ENCODE peak calls at places on chromosomes 7 and 10, in six cellular contexts. M is GM23338, V is fibroblast of lung, S is left ventricle myocardium inferior, K is MM.1S, J is body of pancreas. H is an unnamed sample.

GRCh38 chr7:68929712-68930395 is 668.4 kb upstream of the AUTS2 start:
- DNase-seq in J (peak; percentile 2), M (no peak), V (peak; percentile 5), K (no peak), S (no peak), H (no peak)

GRCh38 chr10:90432891-90433290 is 424.9 kb downstream of the HTR7 start:
- DNase-seq in M (no peak), S (no peak), J (no peak), K (no peak), V (no peak), H (no peak)

GRCh38 chr7:134811798-134812197 is 32.4 kb downstream of the CALD1 start:
- DNase-seq in V (peak; percentile 68), S (no peak), M (no peak), K (no peak), J (no peak), H (no peak)

GRCh38 chr10:131288648-131289047 is 22.9 kb downstream of the TCERG1L start:
- DNase-seq in S (no peak), J (no peak), M (no peak), K (no peak), V (no peak), H (no peak)

GRCh38 chr10:29469481-29470354 is 165.1 kb downstream of the SVIL start:
- DNase-seq in S (no peak), K (no peak), V (no peak), J (peak; percentile 46), M (no peak), H (no peak)

GRCh38 chr10:77807706-77808105 is 118.8 kb downstream of the DLG5 start:
- DNase-seq in S (no peak), J (no peak), V (no peak), M (no peak), K (no peak), H (no peak)

GRCh38 chr10:93515963-93516450 is 19.6 kb downstream of the CEP55 start:
- DNase-seq in M (no peak), V (peak; percentile 33), S (no peak), K (no peak), J (no peak), H (no peak)

GRCh38 chr10:21926949-21927348 is 76.6 kb downstream of the DNAJC1 start:
- DNase-seq in S (no peak), V (peak; percentile 91), K (no peak), J (peak; percentile 7), M (no peak), H (no peak)

GRCh38 chr7:74480861-74481417 is 27.2 kb downstream of the GTF2IRD1 start:
- DNase-seq in J (peak; percentile 62), S (peak; percentile 49), K (no peak), M (no peak), V (peak; percentile 86), H (no peak)

GRCh38 chr7:102450242-102450641 is 14.4 kb downstream of the ALKBH4 start:
- DNase-seq in M (no peak), J (no peak), K (peak; percentile 68), S (no peak), V (no peak), H (no peak)

GRCh38 chr7:22864301-22864700 is 41.7 kb upstream of the TOMM7 start:
- DNase-seq in M (no peak), S (no peak), J (no peak), V (peak; percentile 31), K (no peak), H (no peak)

GRCh38 chr7:128890306-128891109 is 20.0 kb downstream of the KCP start:
- DNase-seq in S (no peak), M (peak; percentile 66), K (no peak), J (no peak), V (no peak), H (no peak)

GRCh38 chr10:101888251-101888949 is 44.8 kb upstream of the KCNIP2 start:
- DNase-seq in S (no peak), M (no peak), J (no peak), V (no peak), K (no peak), H (no peak)

GRCh38 chr7:88212918-88213317 is 6.9 kb downstream of the SRI start:
- DNase-seq in V (no peak), K (no peak), S (no peak), M (no peak), J (no peak), H (no peak)

GRCh38 chr10:45373783-45374450 is at the start of gene ALOX5:
- DNase-seq in S (peak; percentile 76), M (peak; percentile 81), K (peak; percentile 66), J (peak; percentile 86), V (no peak), H (no peak)

GRCh38 chr10:102776779-102777417 is 33.1 kb downstream of the WBP1L start:
- DNase-seq in V (peak; percentile 96), K (peak; percentile 93), S (peak; percentile 84), J (peak; percentile 92), M (peak; percentile 83), H (no peak)

GRCh38 chr7:117110480-117111315 is 157.4 kb downstream of the ST7 start:
- DNase-seq in K (peak; percentile 91), M (no peak), S (no peak), J (no peak), V (no peak), H (no peak)

GRCh38 chr7:22296916-22297315 is 60.0 kb downstream of the RAPGEF5 start:
- DNase-seq in J (no peak), V (peak; percentile 9), S (no peak), K (no peak), M (no peak), H (no peak)

GRCh38 chr10:60042262-60042661 is 135.9 kb upstream of the CCDC6 start:
- DNase-seq in M (no peak), J (no peak), V (no peak), K (no peak), S (no peak), H (no peak)

GRCh38 chr7:143299840-143300239 is 11.7 kb downstream of the CASP2 start:
- DNase-seq in M (peak; percentile 79), K (peak; percentile 40), S (no peak), J (peak; percentile 52), V (no peak), H (no peak)

GRCh38 chr10:48458662-48459048 is 146.2 kb downstream of the ARHGAP22 start:
- DNase-seq in M (no peak), S (no peak), V (no peak), J (no peak), K (no peak), H (no peak)

GRCh38 chr10:6047326-6047611 is 14.9 kb downstream of the IL2RA start:
- DNase-seq in V (no peak), J (no peak), M (no peak), S (no peak), K (no peak), H (no peak)

GRCh38 chr10:1241322-1241890 is 185.2 kb downstream of the WDR37 start:
- DNase-seq in S (no peak), J (no peak), M (no peak), K (no peak), V (no peak), H (no peak)

GRCh38 chr7:73827568-73828106 is 3.2 kb upstream of the CLDN4 start:
- DNase-seq in K (no peak), M (peak; percentile 86), V (no peak), J (peak; percentile 96), S (no peak), H (no peak)

GRCh38 chr10:132499367-132499685 is 38.3 kb upstream of the INPP5A start:
- DNase-seq in J (no peak), M (no peak), K (no peak), V (no peak), S (no peak), H (no peak)

GRCh38 chr10:84063440-84063839 is 75.9 kb upstream of the GHITM start:
- DNase-seq in M (no peak), S (no peak), K (no peak), J (no peak), V (no peak), H (no peak)

GRCh38 chr10:84054743-84055142 is 84.6 kb upstream of the GHITM start:
- DNase-seq in K (no peak), J (no peak), M (peak; percentile 33), V (no peak), S (no peak), H (no peak)

DNA sequence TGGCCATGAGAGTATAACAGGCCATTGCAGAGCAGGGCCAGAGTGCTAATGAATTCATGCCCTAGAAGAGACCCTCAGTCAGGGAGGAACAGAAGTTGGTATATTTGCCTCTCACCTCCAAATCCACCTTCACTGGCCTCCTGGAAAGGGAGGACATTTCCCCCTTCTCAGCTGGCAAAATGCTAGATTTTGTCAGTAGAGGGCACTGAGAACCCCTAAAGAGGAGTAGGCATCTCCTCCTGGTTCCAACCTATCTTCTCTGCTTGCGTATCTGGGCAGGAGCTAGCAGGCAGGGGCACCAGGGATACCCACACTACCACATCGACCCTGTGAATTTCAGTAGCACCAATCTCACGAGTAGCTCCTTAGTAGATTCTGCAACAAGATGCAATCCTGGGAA is 79.8 kb upstream of the GHITM start:
- DNase-seq in V (no peak), S (no peak), M (peak; percentile 19), K (no peak), J (no peak), H (no peak)
- TF ChIP-seq CTCF in V (no peak), S (no peak), M (peak; percentile 15), K (no peak), J (no peak), H (peak; percentile 18)

GRCh38 chr10:63071145-63071544 is 62.0 kb upstream of the NRBF2 start:
- DNase-seq in V (no peak), M (no peak), K (no peak), J (no peak), S (no peak), H (no peak)
- H3K4me3 ChIP-seq in V (no peak overlapping the region), M (no peak overlapping the region), K (no peak overlapping the region), J (no peak overlapping the region), S (no peak overlapping the region), H (no peak overlapping the region)

GRCh38 chr10:3748484-3748883 is 36.5 kb downstream of the KLF6 start:
- DNase-seq in S (no peak), M (no peak), V (no peak), J (no peak), K (no peak), H (no peak)

GRCh38 chr10:3750352-3750816 is 34.6 kb downstream of the KLF6 start:
- DNase-seq in K (no peak), S (no peak), J (no peak), V (no peak), M (no peak), H (no peak)

GRCh38 chr10:3749597-3750351 is 35.2 kb downstream of the KLF6 start:
- DNase-seq in S (peak; percentile 54), J (peak; percentile 66), V (peak; percentile 99), M (no peak), K (no peak), H (no peak)

GRCh38 chr10:3749011-3749410 is 36.0 kb downstream of the KLF6 start:
- DNase-seq in M (no peak), S (no peak), J (no peak), K (no peak), V (no peak), H (no peak)

GRCh38 chr10:3750884-3751283 is 34.1 kb downstream of the KLF6 start:
- DNase-seq in S (no peak), V (no peak), K (no peak), M (no peak), J (no peak), H (no peak)
- TF ChIP-seq CTCF in S (no peak), V (no peak), K (no peak), M (no peak), J (no peak), H (no peak)

GRCh38 chr10:73019100-73019499 is 64.5 kb upstream of the PLA2G12B start:
- DNase-seq in M (no peak), V (no peak), S (no peak), J (no peak), K (no peak), H (no peak)

GRCh38 chr10:73017955-73018480 is 63.4 kb upstream of the PLA2G12B start:
- DNase-seq in M (no peak), J (no peak), V (peak; percentile 30), S (peak; percentile 37), K (no peak), H (no peak)

GRCh38 chr10:73018632-73019031 is 64.0 kb upstream of the PLA2G12B start:
- DNase-seq in V (no peak), M (peak; percentile 26), S (no peak), J (no peak), K (no peak), H (no peak)
- H3K4me3 ChIP-seq in V (no peak overlapping the region), M (no peak overlapping the region), S (no peak overlapping the region), J (no peak overlapping the region), K (no peak overlapping the region), H (no peak overlapping the region)

H was measured in GM12864.